ENCODE peak calls at places on chromosome 12, in ten cellular contexts. L, W, Z, F, C, J, O, U, M and H are unnamed samples.

GRCh38 chr12:6607751-6608591 is 792 bp upstream of the CHD4 start:
- DNase-seq in L (peak), W (peak), Z (peak), F (no peak), C (no peak), J (peak), O (peak), U (peak), M (peak), H (no peak)

GRCh38 chr12:121925361-121925725 is 7.0 kb downstream of the CFAP251 start:
- DNase-seq in L (no peak), W (peak), Z (no peak), F (no peak), C (no peak), J (no peak), O (peak), U (peak), M (no peak), H (no peak)

GRCh38 chr12:75852143-75852542 is 179.4 kb downstream of the PHLDA1 start:
- DNase-seq in L (no peak), W (peak), Z (no peak), F (no peak), C (no peak), J (no peak), O (peak), U (no peak), M (no peak), H (peak)

GRCh38 chr12:68250454-68250853 is 3.0 kb downstream of the IL22 start:
- DNase-seq in L (no peak), W (peak), Z (no peak), F (no peak), C (no peak), J (no peak), O (no peak), U (no peak), M (no peak), H (no peak)

GRCh38 chr12:53295070-53295890 is at the start of gene PFDN5:
- DNase-seq in L (peak), W (peak), Z (peak), F (peak), C (peak), J (peak), O (peak), U (peak), M (peak), H (peak)

GRCh38 chr12:47970843-47971242 is 7.4 kb downstream of the TMEM106C start:
- DNase-seq in L (no peak), W (no peak), Z (no peak), F (no peak), C (peak), J (no peak), O (no peak), U (no peak), M (no peak), H (no peak)

GRCh38 chr12:91746976-91747375 is 398.7 kb downstream of the BTG1 start:
- DNase-seq in L (no peak), W (no peak), Z (peak), F (no peak), C (no peak), J (no peak), O (peak), U (no peak), M (no peak), H (no peak)

GRCh38 chr12:50222275-50222783 is 55.2 kb upstream of the CERS5 start:
- DNase-seq in L (peak), W (peak), Z (peak), F (peak), C (no peak), J (no peak), O (peak), U (peak), M (no peak), H (no peak)

GRCh38 chr12:103455020-103455763 is 40.6 kb downstream of the C12orf42 start:
- DNase-seq in L (no peak), W (no peak), Z (no peak), F (no peak), C (no peak), J (no peak), O (no peak), U (no peak), M (no peak), H (no peak)

GRCh38 chr12:38516418-38516817 is 199.8 kb downstream of the ALG10B start:
- DNase-seq in L (no peak), W (no peak), Z (no peak), F (no peak), C (no peak), J (no peak), O (no peak), U (no peak), M (no peak), H (no peak)

GRCh38 chr12:57609091-57609780 is 2.0 kb upstream of the ARHGEF25 start:
- DNase-seq in L (no peak), W (no peak), Z (no peak), F (no peak), C (no peak), J (no peak), O (no peak), U (no peak), M (no peak), H (no peak)
- H3K4me3 ChIP-seq in L (peak), W (no peak), Z (no peak), F (no peak), C (no peak), J (no peak), O (no peak), U (no peak), M (no peak), H (no peak)

DNA sequence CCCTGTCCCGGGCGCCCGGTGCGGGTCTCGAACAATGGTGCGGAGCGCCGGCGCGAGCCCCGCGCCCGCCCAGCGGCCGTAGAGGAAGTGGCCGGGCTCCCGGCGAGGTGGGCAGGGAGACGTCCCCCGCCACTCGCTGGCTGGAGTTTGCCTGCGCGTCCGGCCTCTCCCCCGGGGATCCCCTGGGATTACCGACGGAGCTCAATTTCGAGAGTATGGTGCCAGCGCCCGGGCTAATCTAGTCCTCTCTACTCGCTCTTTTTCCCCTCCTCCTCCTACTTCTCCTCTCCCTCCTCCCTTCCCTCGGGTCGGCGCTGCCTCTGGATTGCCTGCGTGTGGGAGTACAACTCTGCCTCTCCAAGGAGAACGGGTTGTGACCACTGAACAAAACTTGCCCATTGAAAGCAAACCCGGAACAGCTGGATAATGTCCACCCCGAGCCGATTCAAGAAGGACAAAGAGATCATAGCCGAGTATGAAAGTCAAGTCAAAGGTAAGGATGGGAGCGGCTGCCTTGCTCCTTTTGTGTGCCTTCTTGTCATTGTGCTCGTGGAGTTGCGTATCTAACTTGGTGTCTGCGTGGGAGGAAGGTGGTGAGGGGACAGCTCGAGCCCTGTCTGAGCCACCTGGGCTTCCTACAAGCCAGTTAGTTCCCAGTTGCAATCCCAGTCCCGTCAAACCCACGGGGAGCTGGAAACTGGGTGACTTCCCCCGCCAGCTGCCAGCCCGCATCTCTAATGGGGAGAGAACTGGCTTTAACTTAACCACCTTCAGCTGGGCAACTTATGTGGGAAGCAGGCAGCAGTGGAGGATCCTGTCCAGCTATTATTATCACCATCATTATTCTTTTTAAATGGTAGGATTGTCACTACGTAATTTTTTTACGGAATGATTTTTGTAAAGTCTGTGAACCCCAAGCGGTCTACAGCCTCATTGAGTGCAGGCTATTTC is at the start of gene SRGAP1:
- DNase-seq in L (peak), W (peak), Z (peak), F (no peak), C (peak), J (peak), O (peak), U (peak), M (peak), H (no peak)
- TF ChIP-seq CTCF in L (no peak), W (no peak), Z (no peak), F (no peak), C (no peak), J (no peak), O (peak), U (peak), M (no peak), H (peak)

DNA sequence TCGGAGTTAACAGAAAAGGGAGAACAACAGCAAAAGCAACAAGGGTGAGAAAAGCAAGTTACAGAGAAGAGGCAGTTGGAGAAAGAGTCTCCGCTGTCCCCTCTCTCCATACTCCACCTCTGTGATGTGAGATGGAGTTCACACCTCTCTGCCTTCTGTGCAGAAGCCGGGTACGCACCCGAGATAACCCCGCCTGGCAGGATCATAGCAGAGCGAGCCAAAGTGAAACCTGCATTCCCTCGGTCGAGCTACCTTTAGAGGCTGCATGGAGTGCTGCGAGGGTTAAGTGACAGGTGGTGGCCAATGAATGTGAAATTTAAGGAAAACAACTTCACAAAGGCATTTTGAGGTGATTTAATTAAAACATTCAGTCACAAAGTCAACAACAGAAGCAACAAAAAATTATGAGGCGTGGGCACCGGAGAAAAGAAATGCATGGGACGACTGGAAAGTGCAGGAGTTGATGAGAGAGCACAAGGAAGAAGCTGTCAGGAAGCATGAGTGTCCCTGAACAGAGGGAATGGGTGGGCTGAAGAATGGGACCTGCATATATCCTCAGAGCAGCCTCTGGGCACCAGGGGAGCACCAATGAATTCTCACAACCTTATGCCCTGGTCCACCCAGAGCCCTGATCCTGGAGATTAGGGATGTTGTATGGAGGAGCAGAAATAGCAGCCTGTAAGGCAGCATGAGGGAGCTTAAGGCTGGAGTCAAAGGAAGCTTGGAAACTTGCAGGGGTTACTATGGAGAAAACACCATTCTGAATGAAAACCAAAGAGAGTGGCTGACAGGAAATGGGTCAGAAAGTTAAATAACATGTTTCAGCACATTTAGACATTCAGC is 208.3 kb downstream of the EMP1 start:
- DNase-seq in L (no peak), W (no peak), Z (no peak), F (no peak), C (no peak), J (no peak), O (no peak), U (no peak), M (no peak), H (no peak)
- H3K4me3 ChIP-seq in L (no peak), W (no peak), Z (peak), F (peak), C (no peak), J (no peak), O (no peak), U (no peak), M (no peak), H (peak)

DNA sequence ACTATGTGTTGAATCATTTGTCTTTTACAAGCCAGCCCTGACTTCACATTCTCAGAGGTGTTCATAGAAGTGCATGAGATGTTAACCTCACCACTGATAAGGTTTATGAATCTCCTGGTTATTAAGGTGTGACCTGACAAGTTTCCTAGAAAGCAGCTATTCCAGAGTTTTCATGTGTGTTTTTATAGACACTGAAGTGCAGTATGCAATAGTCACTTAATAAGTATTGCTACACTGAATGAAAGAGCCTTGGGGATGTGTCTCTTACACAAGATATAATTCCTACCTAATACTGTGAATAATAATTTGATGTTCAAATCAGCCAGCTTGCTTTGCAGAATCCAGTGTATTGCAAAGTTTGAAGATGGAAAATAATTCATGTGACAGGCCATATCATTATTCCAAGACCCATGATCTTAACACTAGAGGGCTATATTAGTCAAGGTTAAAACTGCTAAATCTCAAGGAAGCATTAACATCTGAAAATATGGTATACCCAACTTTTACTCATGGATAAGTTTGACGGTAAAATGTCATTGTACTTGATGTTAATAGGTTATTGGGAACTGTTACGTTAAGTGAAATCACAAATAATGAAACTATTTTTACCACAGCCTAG is 13.0 kb downstream of the SLC25A3 start:
- DNase-seq in L (no peak), W (no peak), Z (no peak), F (no peak), C (no peak), J (no peak), O (no peak), U (peak), M (no peak), H (no peak)
- TF ChIP-seq CTCF in L (no peak), W (no peak), Z (no peak), F (no peak), C (no peak), J (no peak), O (no peak), U (peak), M (no peak), H (no peak)

GRCh38 chr12:105225505-105225904 is 10.5 kb downstream of the APPL2 start:
- DNase-seq in L (no peak), W (no peak), Z (no peak), F (no peak), C (no peak), J (no peak), O (no peak), U (no peak), M (no peak), H (no peak)
- H3K4me3 ChIP-seq in L (no peak), W (no peak), Z (no peak), F (no peak), C (no peak), J (no peak), O (no peak), U (no peak), M (no peak), H (no peak)